ENCODE peak calls at places on chromosome 21, in six cellular contexts. C is AG04450, G is kidney epithelial cell, Q is ovary, X is GM12865, U is neural progenitor cell. T is an unnamed sample.

GRCh38 chr21:38488640-38489282 is 9.5 kb downstream of the ERG start:
- DNase-seq in U (no peak), G (no peak), Q (no peak), X (no peak), C (no peak), T (no peak)

GRCh38 chr21:16055012-16055411 is 325.2 kb downstream of the USP25 start:
- DNase-seq in Q (no peak), C (no peak), U (no peak), X (no peak), G (no peak), T (no peak)

GRCh38 chr21:16004121-16004520 is 274.3 kb downstream of the USP25 start:
- DNase-seq in X (no peak), G (no peak), C (no peak), Q (no peak), U (no peak), T (no peak)

GRCh38 chr21:46227811-46228344 is 696 bp downstream of the LSS start:
- DNase-seq in C (no peak), U (peak), Q (no peak), G (no peak), X (no peak), T (no peak)

GRCh38 chr21:36156815-36157670 is at the start of gene DOP1B:
- DNase-seq in Q (no peak), C (no peak), U (no peak), X (no peak), G (no peak), T (no peak)

GRCh38 chr21:45838636-45839035 is 142.9 kb upstream of the COL6A1 start:
- DNase-seq in Q (no peak), U (no peak), G (no peak), X (no peak), C (no peak), T (no peak)

GRCh38 chr21:36542312-36543101 is 62.6 kb upstream of the CLDN14 start:
- DNase-seq in C (no peak), U (peak), X (peak), Q (no peak), G (no peak), T (peak)

GRCh38 chr21:14383596-14384210 is 757 bp upstream of the HSPA13 start:
- DNase-seq in G (no peak), U (no peak), Q (no peak), C (no peak), X (peak), T (peak)

GRCh38 chr21:10464975-10465374 is 56.4 kb upstream of the TPTE start:
- DNase-seq in C (no peak), U (no peak), G (no peak), X (no peak), Q (no peak), T (no peak)

GRCh38 chr21:31667141-31667540 is 7.6 kb downstream of the SOD1 start:
- DNase-seq in Q (no peak), X (no peak), G (no peak), C (no peak), U (no peak), T (no peak)

GRCh38 chr21:46064870-46065214 is 33.1 kb upstream of the COL6A2 start:
- DNase-seq in U (no peak), C (no peak), G (no peak), X (no peak), Q (no peak), T (no peak)

GRCh38 chr21:36211660-36212512 is 55.3 kb downstream of the DOP1B start:
- DNase-seq in C (peak), G (peak), U (no peak), X (no peak), Q (no peak), T (no peak)

GRCh38 chr21:26445440-26445839 is 127.6 kb downstream of the CYYR1 start:
- DNase-seq in G (no peak), X (no peak), U (no peak), Q (no peak), C (no peak), T (no peak)

GRCh38 chr21:17472592-17473271 is 40.1 kb upstream of the CXADR start:
- DNase-seq in G (no peak), C (no peak), X (no peak), U (no peak), Q (no peak), T (no peak)

GRCh38 chr21:15744926-15745325 is 15.1 kb downstream of the USP25 start:
- DNase-seq in C (no peak), G (no peak), U (no peak), Q (no peak), X (no peak), T (no peak)

GRCh38 chr21:31768720-31769119 is 36.8 kb upstream of the SCAF4 start:
- DNase-seq in Q (no peak), X (no peak), C (no peak), G (no peak), U (no peak), T (no peak)

GRCh38 chr21:28832013-28832714 is 160.5 kb downstream of the LTN1 start:
- DNase-seq in Q (no peak), U (no peak), G (no peak), X (no peak), C (no peak), T (no peak)

GRCh38 chr21:45329261-45330074 is 41.8 kb upstream of the POFUT2 start:
- DNase-seq in X (no peak), C (no peak), U (no peak), G (peak), Q (peak), T (no peak)

GRCh38 chr21:45041351-45041805 is 33.0 kb upstream of the ADARB1 start:
- DNase-seq in Q (peak), U (no peak), C (no peak), X (no peak), G (no peak), T (no peak)

GRCh38 chr21:32207096-32207716 is 71.6 kb downstream of the MIS18A start:
- DNase-seq in Q (no peak), X (no peak), C (no peak), U (no peak), G (no peak), T (no peak)

GRCh38 chr21:37710555-37711293 is 205.5 kb downstream of the KCNJ6 start:
- DNase-seq in G (no peak), U (no peak), C (peak), Q (no peak), X (no peak), T (no peak)

GRCh38 chr21:46210378-46211136 is 18.0 kb downstream of the LSS start:
- DNase-seq in C (no peak), G (no peak), Q (no peak), X (no peak), U (peak), T (no peak)

GRCh38 chr21:46063227-46063626 is 34.7 kb upstream of the COL6A2 start:
- DNase-seq in X (peak), G (no peak), C (no peak), U (no peak), Q (no peak), T (no peak)

DNA sequence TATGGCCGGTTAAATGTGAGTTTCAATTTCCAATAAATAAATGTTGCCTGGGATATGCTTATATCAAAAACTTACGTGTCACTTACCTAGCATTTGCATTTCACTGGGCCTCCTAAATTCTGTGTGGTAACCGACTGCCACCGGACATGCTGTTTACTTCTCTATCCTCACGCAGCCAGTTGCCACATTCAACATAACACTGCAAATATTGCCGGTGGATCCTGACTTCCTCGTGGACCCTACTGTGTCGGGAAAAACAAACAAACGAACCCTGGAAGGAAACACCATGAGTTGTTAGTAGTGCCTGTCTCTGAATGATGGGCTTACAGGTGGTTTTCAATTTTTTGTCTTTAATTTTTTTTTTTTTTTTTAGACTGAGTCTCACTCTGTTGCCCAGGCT is 54.1 kb downstream of the RIPK4 start:
- DNase-seq in C (no peak), U (no peak), G (no peak), Q (no peak), X (no peak), T (no peak)
- H3K4me3 ChIP-seq in C (no peak), U (peak), G (no peak), Q (no peak), X (no peak), T (no peak)

GRCh38 chr21:39669485-39669884 is 56.7 kb downstream of the B3GALT5 start:
- DNase-seq in C (no peak), X (no peak), U (no peak), Q (no peak), G (no peak), T (no peak)
- TF ChIP-seq CTCF in C (no peak), X (no peak), U (no peak), Q (no peak), G (no peak), T (no peak)

GRCh38 chr21:35044128-35044527 is 5.0 kb downstream of the RUNX1 start:
- DNase-seq in U (peak), Q (no peak), X (no peak), C (no peak), G (no peak), T (no peak)
- H3K4me3 ChIP-seq in U (no peak), Q (no peak), X (no peak), C (no peak), G (no peak), T (no peak)

DNA sequence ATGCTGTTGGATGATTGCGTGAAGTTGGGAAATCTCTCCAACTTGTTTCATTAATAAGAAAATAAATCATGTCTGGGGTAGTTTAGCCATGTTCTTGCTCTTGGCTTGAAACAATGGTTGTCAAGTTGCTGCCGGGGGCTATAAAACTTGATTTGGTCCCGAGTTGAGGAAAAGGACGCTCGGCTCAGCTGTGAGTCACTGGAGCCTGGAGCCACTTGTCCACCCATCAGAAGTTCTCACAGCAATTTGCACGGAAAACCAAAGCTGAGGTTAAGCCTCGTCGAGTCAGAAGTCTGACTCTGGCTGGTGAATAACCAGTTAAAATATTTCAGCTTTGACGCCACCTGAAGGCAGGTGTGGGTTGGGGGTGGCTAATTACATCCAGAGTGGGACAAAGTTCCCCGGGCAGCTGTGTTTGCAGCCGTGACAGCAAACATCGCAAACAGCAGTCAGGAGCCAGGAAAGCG is 19.7 kb upstream of the RIPK4 start:
- DNase-seq in U (no peak), C (no peak), G (peak), X (no peak), Q (no peak), T (no peak)
- TF ChIP-seq CTCF in U (no peak), C (no peak), G (no peak), X (no peak), Q (no peak), T (no peak)

DNA sequence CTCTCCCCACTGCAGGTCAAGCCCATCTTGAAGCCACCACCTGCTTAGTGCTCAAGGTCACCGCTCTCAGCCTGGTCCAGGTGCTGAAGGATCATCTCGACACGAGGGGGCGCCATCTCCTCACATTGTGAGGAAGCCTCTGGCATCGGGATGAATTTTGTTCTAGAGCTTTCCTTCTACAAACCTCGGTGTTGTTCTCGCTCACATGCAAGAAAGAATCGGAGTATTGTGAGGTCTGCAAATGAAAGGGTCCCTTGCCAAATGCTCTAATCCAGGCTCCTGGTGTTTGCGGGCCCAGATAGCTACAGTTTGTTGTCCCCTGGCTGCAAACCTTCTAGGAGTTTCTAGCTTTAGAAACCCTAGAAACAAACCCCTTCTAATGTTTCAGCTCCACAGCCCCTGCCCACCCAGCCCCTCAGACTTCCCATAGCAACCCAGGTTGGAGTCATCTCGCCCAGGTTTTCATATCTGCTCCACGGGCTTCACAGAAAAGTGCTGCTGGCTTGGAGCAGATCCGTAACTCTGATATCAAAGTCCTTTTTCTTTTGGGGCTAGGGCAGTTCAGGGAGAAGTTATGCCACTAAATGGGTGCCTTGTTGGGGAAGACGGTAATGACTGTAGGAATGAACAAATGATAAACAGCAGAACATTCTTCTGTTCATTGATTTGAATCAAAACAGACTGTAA is 8.6 kb upstream of the ATP5PO start:
- DNase-seq in G (no peak), U (peak), X (peak), Q (peak), C (peak), T (peak)
- H3K4me3 ChIP-seq in G (no peak), U (no peak), X (no peak), Q (no peak), C (no peak), T (no peak)

GRCh38 chr21:25097648-25098047 is 509.6 kb downstream of the MRPL39 start:
- DNase-seq in X (no peak), U (no peak), G (no peak), Q (no peak), C (no peak), T (no peak)
- TF ChIP-seq CTCF in X (no peak), U (no peak), G (no peak), Q (no peak), C (no peak), T (no peak)

GRCh38 chr21:41726630-41726969 is 40.3 kb downstream of the RIPK4 start:
- DNase-seq in Q (no peak), X (no peak), C (no peak), U (no peak), G (no peak), T (no peak)

GRCh38 chr21:41730399-41730798 is 36.5 kb downstream of the RIPK4 start:
- DNase-seq in C (no peak), Q (no peak), G (no peak), X (no peak), U (no peak), T (no peak)

GRCh38 chr21:41727784-41728763 is 38.8 kb downstream of the RIPK4 start:
- DNase-seq in U (no peak), Q (no peak), X (no peak), G (no peak), C (no peak), T (no peak)

GRCh38 chr21:41726970-41727783 is 39.7 kb downstream of the RIPK4 start:
- DNase-seq in X (no peak), U (no peak), Q (no peak), G (no peak), C (no peak), T (no peak)

DNA sequence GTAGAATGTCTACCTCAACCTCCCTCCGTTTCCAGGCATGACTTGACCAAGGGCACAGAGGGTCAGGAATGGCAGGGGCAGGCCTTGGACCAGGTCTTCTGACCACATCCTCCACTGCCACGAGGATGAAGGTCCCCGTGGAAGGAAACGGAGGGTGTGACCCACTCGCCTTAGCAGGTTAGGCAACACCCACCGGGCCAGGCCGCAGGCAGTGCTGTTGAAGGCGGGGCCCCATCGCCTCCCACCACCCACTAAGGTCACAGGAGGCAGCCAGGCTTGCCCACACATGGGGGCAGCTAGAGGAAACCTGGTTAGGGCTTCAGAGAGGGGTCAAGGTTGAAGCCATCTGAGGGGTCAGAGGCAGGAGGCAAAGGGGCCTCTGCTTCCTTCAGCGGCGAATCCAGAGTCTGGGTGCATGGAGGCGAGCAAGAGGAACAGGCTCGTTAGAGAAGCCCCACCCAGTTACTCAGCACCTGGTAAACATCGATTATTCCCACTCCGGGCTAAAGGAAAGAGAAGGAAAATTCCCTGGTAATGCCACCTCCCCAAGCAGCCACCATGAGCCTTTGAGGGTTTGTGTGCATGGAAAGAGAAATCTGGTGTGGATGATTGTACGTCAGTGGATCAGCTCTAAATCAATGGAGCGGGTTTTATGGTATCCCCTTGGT is 37.0 kb downstream of the RIPK4 start:
- DNase-seq in Q (no peak), C (no peak), U (no peak), X (no peak), G (no peak), T (no peak)
- H3K4me3 ChIP-seq in Q (no peak), C (no peak), U (no peak), X (no peak), G (no peak), T (no peak)

DNA sequence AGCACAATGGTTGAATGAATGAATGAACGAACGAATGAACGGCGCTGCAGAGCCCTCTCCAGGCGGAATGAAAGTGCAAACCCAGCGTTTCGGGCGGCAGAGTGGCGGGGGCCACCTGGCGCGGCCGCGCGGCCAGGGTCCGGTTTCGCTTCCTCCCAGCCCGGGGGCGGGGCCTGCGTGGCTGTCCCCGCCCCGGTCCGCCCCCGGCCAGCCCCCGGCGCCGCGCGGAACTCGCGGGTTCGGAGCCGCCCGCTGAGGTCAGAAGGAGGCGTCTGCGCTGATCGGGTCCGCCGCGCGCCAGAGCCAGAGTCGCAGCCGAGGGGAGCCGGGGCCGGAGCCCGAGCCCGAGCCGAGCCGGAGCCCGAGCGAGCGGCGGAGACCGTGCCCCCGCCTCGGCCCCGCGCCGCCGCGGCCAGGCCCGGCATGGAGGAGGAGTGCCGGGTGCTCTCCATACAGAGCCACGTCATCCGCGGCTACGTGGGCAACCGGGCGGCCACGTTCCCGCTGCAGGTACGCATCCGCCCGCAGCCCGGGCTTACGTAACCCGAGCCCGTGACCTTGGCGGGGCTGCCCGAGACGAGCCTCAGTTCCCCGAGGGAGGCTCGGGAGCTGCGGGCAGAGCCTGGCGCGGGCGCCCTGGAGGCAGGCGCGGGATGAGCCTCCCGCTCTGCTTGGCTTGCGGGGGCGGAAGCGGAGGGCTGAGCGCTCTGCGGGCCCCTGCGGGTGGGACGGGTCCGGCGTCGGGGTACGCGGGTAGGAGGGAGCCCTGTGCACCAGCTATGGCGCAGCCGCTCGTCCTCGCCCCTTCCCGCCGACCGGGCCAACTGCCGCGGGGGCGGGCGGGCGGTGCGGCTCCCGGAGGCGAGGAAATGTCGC is at the start of gene PDXK:
- DNase-seq in G (no peak), C (no peak), X (peak), Q (peak), U (peak), T (peak)
- TF ChIP-seq CTCF in G (peak), C (no peak), X (peak), Q (no peak), U (peak), T (peak)

GRCh38 chr21:34261841-34262832 is 101.7 kb upstream of the KCNE2 start:
- DNase-seq in C (no peak), G (no peak), X (no peak), Q (no peak), U (no peak), T (no peak)

GRCh38 chr21:34263629-34264028 is 100.2 kb upstream of the KCNE2 start:
- DNase-seq in X (no peak), C (no peak), Q (no peak), U (no peak), G (no peak), T (no peak)

GRCh38 chr21:34266322-34266721 is 97.5 kb upstream of the KCNE2 start:
- DNase-seq in U (no peak), C (no peak), X (no peak), G (no peak), Q (no peak), T (no peak)

GRCh38 chr21:34255073-34255472 is 108.7 kb upstream of the KCNE2 start:
- DNase-seq in Q (no peak), G (no peak), U (no peak), C (no peak), X (no peak), T (no peak)

DNA sequence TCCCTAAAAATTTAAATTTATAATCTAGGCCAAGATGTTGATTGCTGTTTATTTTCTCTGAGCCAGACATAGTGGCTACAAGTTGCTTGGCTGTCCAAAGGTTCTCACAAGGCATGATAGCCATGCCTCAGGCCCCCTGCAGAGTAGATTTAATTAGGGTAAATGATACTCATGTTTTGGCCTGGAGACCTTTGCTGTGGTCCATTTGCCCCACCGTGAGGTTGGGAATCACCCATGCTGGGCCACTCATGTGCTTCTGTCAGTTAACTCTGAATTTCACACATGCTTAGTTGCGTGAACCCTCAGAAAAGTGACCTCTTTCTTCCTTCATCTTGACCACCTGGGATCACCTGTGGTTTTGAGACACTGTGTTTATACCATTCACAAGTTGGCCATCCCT is 103.2 kb upstream of the KCNE2 start:
- DNase-seq in C (no peak), U (no peak), Q (no peak), G (no peak), X (no peak), T (no peak)
- H3K4me3 ChIP-seq in C (no peak), U (no peak), Q (no peak), G (no peak), X (no peak), T (no peak)

T was measured in GM12864.